ENCODE peak calls at places on chromosomes 13 and 19, in six cellular contexts. I is H9, F is breast epithelium, R is fibroblast of lung, A is esophagus squamous epithelium, U is ovary. S is an unnamed sample.
A peak's percentile ranks its signal among the peaks of the same experiment; 100 is the strongest.

GRCh38 chr13:98509271-98510155 is 67.4 kb downstream of the STK24 start:
- DNase-seq in I (no peak), F (no peak), R (peak; percentile 89), A (peak; percentile 26), U (no peak), S (peak; percentile 80)

GRCh38 chr13:112740502-112741131 is 50.8 kb downstream of the ATP11A start:
- DNase-seq in I (no peak), F (no peak), R (peak; percentile 56), A (no peak), U (peak; percentile 86), S (no peak)

GRCh38 chr19:30880151-30880550 is 469.1 kb downstream of the TSHZ3 start:
- DNase-seq in I (no peak), F (no peak), R (no peak), A (no peak), U (no peak), S (no peak)

GRCh38 chr19:13796301-13797057 is 1.2 kb downstream of the ZSWIM4 start:
- DNase-seq in I (peak; percentile 74), F (peak; percentile 74), R (peak; percentile 97), A (no peak), U (peak; percentile 68), S (peak; percentile 94)

GRCh38 chr13:47216176-47216822 is 319.4 kb upstream of the HTR2A start:
- DNase-seq in I (no peak), F (no peak), R (peak; percentile 74), A (no peak), U (no peak), S (peak; percentile 49)

GRCh38 chr19:56637976-56638555 is 4.9 kb upstream of the SMIM17 start:
- DNase-seq in I (peak; percentile 69), F (peak; percentile 76), R (peak; percentile 81), A (no peak), U (peak; percentile 80), S (peak; percentile 38)

GRCh38 chr19:22144394-22144793 is 52.4 kb downstream of the ZNF676 start:
- DNase-seq in I (no peak), F (no peak), R (peak; percentile 26), A (no peak), U (no peak), S (no peak)

GRCh38 chr13:102369303-102369702 is 32.5 kb downstream of the FGF14 start:
- DNase-seq in I (no peak), F (no peak), R (no peak), A (no peak), U (no peak), S (no peak)

GRCh38 chr13:31588923-31589322 is 150.4 kb upstream of the RXFP2 start:
- DNase-seq in I (no peak), F (no peak), R (no peak), A (no peak), U (no peak), S (no peak)

GRCh38 chr19:29727906-29728305 is 12.8 kb upstream of the C19orf12 start:
- DNase-seq in I (no peak), F (no peak), R (no peak), A (no peak), U (no peak), S (no peak)

GRCh38 chr19:47247308-47247990 is 8.9 kb upstream of the CCDC9 start:
- DNase-seq in I (peak; percentile 80), F (peak; percentile 82), R (peak; percentile 56), A (no peak), U (peak; percentile 83), S (no peak)

GRCh38 chr19:51887522-51888498 is at the start of gene ZNF577:
- DNase-seq in I (peak; percentile 85), F (peak; percentile 87), R (peak; percentile 95), A (peak; percentile 7), U (peak; percentile 92), S (peak; percentile 90)

GRCh38 chr19:29384676-29385075 is 141.1 kb upstream of the VSTM2B start:
- DNase-seq in I (no peak), F (peak; percentile 42), R (no peak), A (no peak), U (no peak), S (no peak)

GRCh38 chr13:33229446-33230177 is 55.9 kb downstream of the STARD13 start:
- DNase-seq in I (no peak), F (no peak), R (no peak), A (no peak), U (no peak), S (no peak)

GRCh38 chr19:43552198-43552450 is 19.1 kb downstream of the ZNF575 start:
- DNase-seq in I (no peak), F (no peak), R (no peak), A (no peak), U (no peak), S (no peak)

GRCh38 chr19:40465025-40465780 is at the start of gene BLVRB:
- DNase-seq in I (no peak), F (no peak), R (peak; percentile 83), A (no peak), U (no peak), S (no peak)

DNA sequence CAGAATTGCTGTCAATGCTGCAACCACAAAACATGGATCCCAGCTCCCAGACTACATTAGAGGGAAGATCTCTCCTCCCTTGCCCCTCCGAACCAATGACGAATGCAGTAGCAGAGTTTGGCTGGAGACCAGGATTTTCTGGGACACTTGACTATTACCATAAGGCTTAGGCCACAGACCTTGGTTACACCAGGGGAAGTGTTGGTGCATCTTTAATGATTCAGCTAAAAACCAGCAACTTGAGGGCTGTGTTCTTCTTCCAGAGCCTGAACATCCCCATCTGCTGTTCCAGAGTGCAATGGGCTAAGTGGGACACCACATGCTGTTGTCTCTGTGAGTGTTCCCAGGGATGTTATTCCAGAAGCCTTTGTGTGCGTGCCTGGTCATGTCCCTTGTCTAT is 528.2 kb downstream of the LMO7 start:
- DNase-seq in I (no peak), F (no peak), R (no peak), A (no peak), U (no peak), S (no peak)
- H3K27ac ChIP-seq in I (no peak overlapping the region), F (no peak overlapping the region), R (no peak overlapping the region), A (no peak overlapping the region), U (no peak overlapping the region), S (no peak overlapping the region)

GRCh38 chr13:107203146-107203847 is 635.4 kb upstream of the ARGLU1 start:
- DNase-seq in I (peak; percentile 70), F (no peak), R (peak; percentile 9), A (no peak), U (no peak), S (no peak)
- TF ChIP-seq CTCF in I (peak; percentile 78), F (no peak), R (peak; percentile 44), A (no peak), U (no peak), S (no peak)

GRCh38 chr19:52991484-52991883 is 22.2 kb upstream of the ERVV-1 start:
- DNase-seq in I (no peak), F (no peak), R (peak; percentile 48), A (no peak), U (no peak), S (peak; percentile 85)
- H3K27ac ChIP-seq in I (no peak overlapping the region), F (no peak overlapping the region), R (no peak overlapping the region), A (no peak overlapping the region), U (no peak overlapping the region), S (peak overlapping the region; percentile 49)

GRCh38 chr19:2254052-2254872 is 2.0 kb downstream of the JSRP1 start:
- DNase-seq in I (peak; percentile 79), F (no peak), R (peak; percentile 40), A (no peak), U (no peak), S (no peak)
- TF ChIP-seq CTCF in I (peak; percentile 77), F (no peak), R (peak; percentile 61), A (peak; percentile 6), U (no peak), S (no peak)

GRCh38 chr13:36088463-36088862 is 42.7 kb downstream of the DCLK1 start:
- DNase-seq in I (no peak), F (no peak), R (no peak), A (no peak), U (no peak), S (no peak)
- H3K27ac ChIP-seq in I (no peak overlapping the region), F (no peak overlapping the region), R (no peak overlapping the region), A (no peak overlapping the region), U (no peak overlapping the region), S (no peak overlapping the region)

GRCh38 chr19:3556978-3557460 is 367 bp downstream of the MFSD12 start:
- DNase-seq in I (peak; percentile 33), F (no peak), R (peak; percentile 42), A (no peak), U (no peak), S (peak; percentile 66)

GRCh38 chr19:3556423-3556977 is 886 bp downstream of the MFSD12 start:
- DNase-seq in I (no peak), F (no peak), R (no peak), A (no peak), U (no peak), S (no peak)

GRCh38 chr19:3554254-3555083 is 2.9 kb downstream of the MFSD12 start:
- DNase-seq in I (no peak), F (no peak), R (no peak), A (no peak), U (peak; percentile 21), S (no peak)

GRCh38 chr19:3555653-3556422 is 1.5 kb downstream of the MFSD12 start:
- DNase-seq in I (no peak), F (no peak), R (no peak), A (no peak), U (peak; percentile 34), S (no peak)

GRCh38 chr19:3557461-3558248 is at the start of gene MFSD12:
- DNase-seq in I (peak; percentile 90), F (peak; percentile 97), R (peak; percentile 93), A (peak; percentile 72), U (peak; percentile 94), S (peak; percentile 95)
- TF ChIP-seq CTCF in I (no peak), F (no peak), R (no peak), A (no peak), U (no peak), S (no peak)

DNA sequence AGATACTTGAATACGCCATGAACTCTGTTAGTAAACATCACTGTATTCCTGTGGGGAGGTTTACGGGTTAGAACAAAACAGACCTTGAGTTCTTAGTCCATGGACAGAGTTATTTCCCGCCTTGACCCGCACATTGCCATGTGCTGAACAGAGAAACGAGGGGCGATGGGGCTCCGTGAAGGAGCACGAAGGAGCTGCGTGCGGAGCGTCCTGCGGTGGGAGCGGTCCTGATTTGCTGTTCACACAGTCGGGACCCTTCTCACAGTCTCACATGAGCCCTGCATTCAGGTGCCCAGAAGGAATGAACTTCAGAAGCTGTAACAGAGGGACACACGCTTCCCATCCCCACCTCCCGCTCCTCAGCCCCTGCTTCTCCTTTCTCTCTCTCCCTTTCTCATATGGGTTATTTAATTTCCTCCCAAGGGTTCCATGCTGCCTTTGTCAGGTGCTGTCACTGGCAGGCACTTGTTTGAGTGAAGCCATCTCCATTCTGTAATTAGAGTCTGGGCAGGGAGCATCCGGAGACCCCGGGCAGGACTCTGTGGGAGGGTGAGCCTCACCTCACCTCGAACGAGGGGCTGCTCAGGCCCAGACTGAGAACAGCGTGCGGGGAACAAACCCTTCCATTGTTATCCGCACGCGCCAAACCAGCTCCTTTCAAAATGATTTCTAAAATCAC is 76.9 kb downstream of the TEX29 start:
- DNase-seq in I (no peak), F (no peak), R (no peak), A (no peak), U (no peak), S (no peak)
- H3K27ac ChIP-seq in I (no peak overlapping the region), F (no peak overlapping the region), R (no peak overlapping the region), A (no peak overlapping the region), U (no peak overlapping the region), S (no peak overlapping the region)